ENCODE peak calls at places on chromosomes 11 and 22, in five cellular contexts. K is GM23248; H is PC-9; F is CD4-positive, alpha-beta memory T cell; W is neuronal stem cell. T is an unnamed sample.

GRCh38 chr11:41522899-41523672 is 63.6 kb upstream of the LRRC4C start:
- DNase-seq in W (no peak), F (no peak), K (no peak), H (no peak), T (peak; percentile 37)

GRCh38 chr22:40406063-40406890 is 35.9 kb downstream of the SGSM3 start:
- DNase-seq in W (no peak), F (no peak), K (no peak), H (no peak), T (no peak)

GRCh38 chr11:81870066-81870412 is 863.6 kb downstream of the FAM181B start:
- DNase-seq in K (no peak), H (no peak), W (no peak), F (no peak), T (no peak)

GRCh38 chr22:31567702-31568101 is 71.4 kb downstream of the SFI1 start:
- DNase-seq in W (no peak), H (no peak), F (no peak), K (no peak), T (no peak)

GRCh38 chr22:35846804-35847203 is 129.1 kb downstream of the APOL5 start:
- DNase-seq in H (no peak), F (no peak), W (no peak), K (no peak), T (no peak)

GRCh38 chr11:62664405-62665074 is 470 bp downstream of the C11orf98 start:
- DNase-seq in H (peak; percentile 68), K (peak; percentile 71), F (peak; percentile 74), W (no peak), T (peak; percentile 66)

GRCh38 chr11:69496631-69497220 is 15.3 kb downstream of the LINC01488 start:
- DNase-seq in K (no peak), F (no peak), W (no peak), H (no peak), T (no peak)

GRCh38 chr22:37462983-37463382 is 23.2 kb downstream of the MFNG start:
- DNase-seq in F (no peak), W (peak; percentile 57), K (peak; percentile 64), H (no peak), T (no peak)

GRCh38 chr22:23569291-23569690 is 10.8 kb downstream of the IGLL1 start:
- DNase-seq in K (no peak), F (no peak), H (no peak), W (no peak), T (no peak)

GRCh38 chr11:61760946-61761345 is 8.5 kb downstream of the MYRF start:
- DNase-seq in F (no peak), W (no peak), K (no peak), H (no peak), T (no peak)

GRCh38 chr22:23403720-23404688 is 176.1 kb downstream of the IGLL1 start:
- DNase-seq in F (no peak), H (no peak), K (peak; percentile 36), W (no peak), T (no peak)

GRCh38 chr11:14411818-14412217 is 52.8 kb upstream of the RRAS2 start:
- DNase-seq in K (peak; percentile 96), H (peak; percentile 84), F (no peak), W (no peak), T (no peak)

GRCh38 chr11:92295175-92296137 is 70.8 kb downstream of the FAT3 start:
- DNase-seq in W (no peak), H (peak; percentile 32), K (peak; percentile 69), F (no peak), T (no peak)

GRCh38 chr22:36056980-36057379 is 28.4 kb upstream of the RBFOX2 start:
- DNase-seq in W (no peak), H (peak; percentile 69), K (peak; percentile 60), F (no peak), T (peak; percentile 64)

DNA sequence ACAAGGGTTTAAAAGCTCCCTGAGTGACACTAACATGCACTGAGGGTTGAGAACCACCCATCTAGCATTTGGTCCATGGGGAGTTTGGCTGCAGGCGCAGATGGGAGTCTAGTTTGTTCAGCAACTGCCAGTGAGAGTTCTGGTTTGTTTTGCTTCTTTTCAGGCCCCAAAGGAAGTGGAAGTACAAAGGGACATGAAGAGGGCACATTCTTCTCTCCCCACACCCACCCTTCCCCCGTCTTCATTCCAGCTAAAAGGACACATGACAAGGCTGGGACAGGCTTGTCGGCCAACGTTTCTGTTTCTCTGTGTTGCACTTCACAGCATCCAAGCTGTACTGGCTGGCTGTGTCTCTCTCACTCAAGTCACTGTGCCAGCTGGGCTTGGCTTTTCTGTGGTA is 8.2 kb upstream of the ENDOD1 start:
- DNase-seq in W (no peak), F (no peak), K (no peak), H (no peak), T (no peak)
- H3K27ac ChIP-seq in W (no peak overlapping the region), F (no peak overlapping the region), K (no peak overlapping the region), H (no peak overlapping the region), T (no peak overlapping the region)

DNA sequence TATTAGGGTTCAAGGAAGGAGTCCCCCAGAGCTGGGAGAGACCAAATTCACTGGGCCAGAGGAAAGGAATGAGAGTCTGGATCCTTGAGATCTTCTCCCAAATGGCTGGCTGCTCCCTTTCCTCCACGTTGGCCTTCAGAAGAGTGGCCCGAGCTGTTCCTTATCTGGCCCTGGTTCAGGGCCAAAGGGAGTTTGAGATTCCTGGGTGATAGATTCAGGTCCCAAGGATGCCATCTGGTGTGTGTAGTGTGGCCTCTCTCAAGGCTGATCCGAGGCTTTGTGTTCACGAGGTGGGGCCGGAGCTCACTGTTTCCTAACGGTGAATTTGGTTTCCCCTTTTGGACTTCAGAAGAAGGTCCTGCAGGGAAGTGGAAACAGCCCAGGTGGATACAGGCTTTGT is 17.4 kb upstream of the ABCC8 start:
- DNase-seq in F (no peak), K (no peak), H (no peak), W (no peak), T (no peak)
- H3K27ac ChIP-seq in F (no peak overlapping the region), K (no peak overlapping the region), H (no peak overlapping the region), W (no peak overlapping the region), T (no peak overlapping the region)

GRCh38 chr22:39148024-39148726 is 4.3 kb downstream of the CBX7 start:
- DNase-seq in H (no peak), F (no peak), W (no peak), K (no peak), T (no peak)

GRCh38 chr22:39148727-39149535 is 3.5 kb downstream of the CBX7 start:
- DNase-seq in H (no peak), W (no peak), F (peak; percentile 87), K (no peak), T (no peak)

GRCh38 chr22:39147335-39148023 is 5.0 kb downstream of the CBX7 start:
- DNase-seq in K (no peak), W (no peak), H (no peak), F (no peak), T (no peak)

GRCh38 chr22:39144101-39144815 is 8.2 kb downstream of the CBX7 start:
- DNase-seq in K (peak; percentile 73), F (peak; percentile 84), W (no peak), H (no peak), T (no peak)

GRCh38 chr22:39146256-39147101 is 6.0 kb downstream of the CBX7 start:
- DNase-seq in W (no peak), H (no peak), F (no peak), K (peak; percentile 7), T (no peak)
- H3K27ac ChIP-seq in W (peak overlapping the region; percentile 13), H (peak overlapping the region; percentile 8), F (peak overlapping the region; percentile 86), K (peak overlapping the region; percentile 50), T (no peak overlapping the region)

DNA sequence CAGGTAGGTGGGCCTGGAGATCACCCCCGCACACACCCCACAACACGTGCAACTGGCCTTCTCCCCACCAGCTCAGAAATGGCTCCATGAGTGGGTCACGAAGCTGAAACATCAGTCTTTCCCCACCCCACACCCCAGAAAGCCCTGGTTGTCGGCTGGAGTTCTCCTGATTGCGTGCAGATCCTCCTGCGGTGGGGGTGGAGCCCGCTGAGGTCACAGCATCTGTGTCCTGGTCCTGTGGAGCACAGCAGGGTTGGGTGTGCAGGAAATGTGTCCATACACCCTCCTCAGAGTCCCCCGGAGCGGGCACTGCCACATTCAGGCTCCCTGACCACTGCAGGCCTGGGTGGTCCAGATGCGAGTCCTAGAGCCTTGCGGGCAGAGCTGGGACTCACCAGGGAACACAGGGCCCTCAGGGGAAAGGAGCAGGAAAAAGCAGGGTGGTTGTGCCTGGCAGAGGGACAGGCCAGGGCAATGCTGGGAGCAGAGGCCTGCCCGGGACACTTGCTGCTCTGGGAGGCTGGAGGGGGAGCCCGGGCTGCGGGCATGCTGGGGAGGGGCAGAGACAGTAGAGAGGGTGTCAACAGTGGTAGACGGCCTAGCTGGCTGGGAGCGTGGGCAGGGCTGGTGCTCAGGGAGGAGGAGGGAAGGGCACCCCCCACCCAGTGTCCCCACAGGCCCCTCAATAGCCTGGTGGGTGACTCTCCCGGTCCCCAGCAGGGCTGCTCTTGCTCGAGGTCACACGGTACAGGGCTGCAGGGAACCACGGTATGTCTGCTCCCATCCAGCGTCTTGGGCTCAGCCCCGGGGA is 42.4 kb upstream of the PPARA start:
- DNase-seq in H (no peak), K (peak; percentile 56), F (no peak), W (no peak), T (no peak)
- H3K27ac ChIP-seq in H (no peak overlapping the region), K (peak overlapping the region; percentile 82), F (no peak overlapping the region), W (no peak overlapping the region), T (no peak overlapping the region)

GRCh38 chr11:128719556-128719824 is 25.6 kb downstream of the FLI1 start:
- DNase-seq in H (no peak), K (no peak), F (no peak), W (no peak), T (no peak)
- H3K27ac ChIP-seq in H (no peak overlapping the region), K (no peak overlapping the region), F (peak overlapping the region; percentile 58), W (no peak overlapping the region), T (no peak overlapping the region)

GRCh38 chr11:68008381-68009337 is 1.5 kb upstream of the ALDH3B1 start:
- DNase-seq in F (peak; percentile 43), K (no peak), W (no peak), H (no peak), T (no peak)

GRCh38 chr11:68007498-68008380 is 2.4 kb upstream of the ALDH3B1 start:
- DNase-seq in K (no peak), F (peak; percentile 9), H (no peak), W (no peak), T (no peak)

GRCh38 chr11:68011046-68011943 is 1.2 kb downstream of the ALDH3B1 start:
- DNase-seq in K (no peak), F (peak; percentile 5), W (no peak), H (peak; percentile 31), T (no peak)

GRCh38 chr11:68010058-68011041 is at the start of gene ALDH3B1:
- DNase-seq in K (peak; percentile 95), F (peak; percentile 28), H (peak; percentile 90), W (no peak), T (no peak)

DNA sequence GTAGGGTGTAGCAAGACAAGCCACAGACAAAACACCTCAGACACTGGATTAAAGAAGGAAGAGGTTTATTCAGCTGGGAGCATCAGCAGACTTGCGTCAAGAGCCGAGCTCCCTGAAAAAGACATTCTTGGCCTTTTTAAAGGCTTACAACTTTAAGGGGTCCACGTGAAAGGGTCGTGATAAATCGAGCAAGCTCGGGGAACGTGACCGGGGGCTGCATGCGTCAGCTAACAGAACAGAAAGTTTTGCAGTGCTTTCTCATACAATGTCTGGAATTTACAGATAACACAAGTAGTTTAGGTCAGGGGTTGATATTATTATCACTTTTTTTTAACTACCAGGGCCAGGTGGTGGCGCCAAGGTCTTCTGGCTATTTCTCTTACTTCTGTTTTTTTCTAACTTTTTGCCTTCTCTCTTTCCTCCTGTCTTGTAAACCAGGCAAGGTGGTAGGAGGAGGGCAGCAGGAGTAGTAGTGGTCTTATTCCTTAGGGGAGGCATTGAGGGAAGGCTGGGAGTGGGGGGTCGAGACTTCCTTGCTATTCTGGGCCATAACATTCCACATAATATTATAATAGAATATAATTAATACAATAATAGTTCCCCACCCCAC is 631 bp upstream of the ALDH3B1 start:
- DNase-seq in H (peak; percentile 68), K (peak; percentile 56), F (peak; percentile 13), W (no peak), T (no peak)
- H3K27ac ChIP-seq in H (peak overlapping the region; percentile 93), K (peak overlapping the region; percentile 99), F (no peak overlapping the region), W (no peak overlapping the region), T (no peak overlapping the region)